ENCODE peak calls at places on chromosomes 2 and 18, in five cellular contexts. A is transverse colon, T is OCI-LY7, F is kidney, I is lower lobe of right lung. W is an unnamed sample.

GRCh38 chr2:172102159-172102857 is 392 bp downstream of the DLX2 start:
- DNase-seq in A (no peak), T (no peak), F (peak), I (no peak), W (peak)

GRCh38 chr18:57998461-57998860 is 45.6 kb upstream of the NEDD4L start:
- DNase-seq in A (no peak), T (no peak), F (no peak), I (no peak), W (no peak)

GRCh38 chr2:66110071-66110470 is 324.9 kb upstream of the MEIS1 start:
- DNase-seq in A (no peak), T (no peak), F (no peak), I (no peak), W (no peak)

GRCh38 chr2:227853204-227853629 is 18.2 kb upstream of the DAW1 start:
- DNase-seq in A (no peak), T (no peak), F (no peak), I (no peak), W (no peak)

GRCh38 chr2:120825370-120826259 is 89.9 kb downstream of the GLI2 start:
- DNase-seq in A (peak), T (no peak), F (peak), I (peak), W (no peak)

GRCh38 chr2:230137902-230138539 is 69.3 kb upstream of the SLC16A14 start:
- DNase-seq in A (no peak), T (peak), F (no peak), I (no peak), W (no peak)

GRCh38 chr2:106012591-106013347 is 181.3 kb downstream of the UXS1 start:
- DNase-seq in A (no peak), T (no peak), F (no peak), I (no peak), W (no peak)

GRCh38 chr2:95158891-95159619 is 593 bp downstream of the ZNF514 start:
- DNase-seq in A (peak), T (peak), F (peak), I (peak), W (no peak)

GRCh38 chr2:37688771-37689468 is 17.5 kb upstream of the CDC42EP3 start:
- DNase-seq in A (no peak), T (no peak), F (no peak), I (no peak), W (no peak)

GRCh38 chr18:28510210-28510609 is 333.3 kb upstream of the CDH2 start:
- DNase-seq in A (no peak), T (no peak), F (no peak), I (no peak), W (no peak)

GRCh38 chr2:73075477-73076373 is 4.2 kb upstream of the SFXN5 start:
- DNase-seq in A (no peak), T (no peak), F (peak), I (no peak), W (no peak)

GRCh38 chr18:23207191-23207955 is 72.1 kb downstream of the CABLES1 start:
- DNase-seq in A (no peak), T (peak), F (no peak), I (no peak), W (no peak)

GRCh38 chr2:8800821-8801220 is 36.6 kb downstream of the KIDINS220 start:
- DNase-seq in A (no peak), T (no peak), F (no peak), I (no peak), W (no peak)

GRCh38 chr2:48954935-48955334 is 199.4 kb downstream of the FSHR start:
- DNase-seq in A (no peak), T (no peak), F (no peak), I (no peak), W (no peak)

GRCh38 chr2:127737892-127738291 is 36.6 kb downstream of the SFT2D3 start:
- DNase-seq in A (no peak), T (no peak), F (no peak), I (no peak), W (no peak)

GRCh38 chr2:10028407-10028987 is 14.9 kb upstream of the KLF11 start:
- DNase-seq in A (no peak), T (peak), F (peak), I (no peak), W (no peak)

GRCh38 chr2:16508061-16508851 is 157.4 kb downstream of the CYRIA start:
- DNase-seq in A (peak), T (no peak), F (peak), I (peak), W (no peak)

GRCh38 chr2:762646-763045 is 85.4 kb upstream of the TMEM18 start:
- DNase-seq in A (no peak), T (no peak), F (no peak), I (no peak), W (no peak)

GRCh38 chr2:124983595-124983994 is 958.5 kb downstream of the CNTNAP5 start:
- DNase-seq in A (no peak), T (no peak), F (no peak), I (no peak), W (no peak)

GRCh38 chr2:223203971-223204370 is 152.0 kb downstream of the KCNE4 start:
- DNase-seq in A (no peak), T (no peak), F (no peak), I (no peak), W (no peak)

GRCh38 chr18:28127763-28128737 is 48.9 kb downstream of the CDH2 start:
- DNase-seq in A (no peak), T (no peak), F (no peak), I (no peak), W (no peak)

GRCh38 chr2:51717318-51717717 is 685.4 kb upstream of the NRXN1 start:
- DNase-seq in A (no peak), T (no peak), F (no peak), I (no peak), W (no peak)

DNA sequence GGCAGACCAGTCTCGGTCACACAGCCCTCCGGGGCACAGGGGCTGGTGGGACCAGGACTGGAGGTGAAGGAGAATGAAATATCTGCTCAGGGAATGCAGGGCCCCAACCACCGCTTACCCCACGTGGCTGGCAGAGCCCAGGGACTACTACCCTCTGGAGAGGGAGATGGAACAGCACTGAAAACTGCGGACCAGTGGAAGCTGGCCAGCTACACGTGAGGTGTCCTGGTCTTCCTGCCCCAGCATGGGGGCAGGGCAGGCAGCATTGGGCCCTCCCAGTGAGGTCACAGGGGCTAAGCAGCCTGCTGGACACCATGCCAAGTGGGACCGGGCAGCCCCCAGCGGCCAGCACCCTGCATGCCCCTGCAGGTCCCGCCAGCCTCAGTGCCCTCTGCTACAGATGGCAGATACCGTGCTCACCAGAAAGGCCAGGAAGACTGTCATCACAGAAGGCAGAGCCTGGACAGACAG is 173.7 kb downstream of the HDAC4 start:
- DNase-seq in A (no peak), T (no peak), F (no peak), I (no peak), W (no peak)
- H3K27ac ChIP-seq in A (peak), T (no peak), F (no peak), I (peak), W (no peak)

DNA sequence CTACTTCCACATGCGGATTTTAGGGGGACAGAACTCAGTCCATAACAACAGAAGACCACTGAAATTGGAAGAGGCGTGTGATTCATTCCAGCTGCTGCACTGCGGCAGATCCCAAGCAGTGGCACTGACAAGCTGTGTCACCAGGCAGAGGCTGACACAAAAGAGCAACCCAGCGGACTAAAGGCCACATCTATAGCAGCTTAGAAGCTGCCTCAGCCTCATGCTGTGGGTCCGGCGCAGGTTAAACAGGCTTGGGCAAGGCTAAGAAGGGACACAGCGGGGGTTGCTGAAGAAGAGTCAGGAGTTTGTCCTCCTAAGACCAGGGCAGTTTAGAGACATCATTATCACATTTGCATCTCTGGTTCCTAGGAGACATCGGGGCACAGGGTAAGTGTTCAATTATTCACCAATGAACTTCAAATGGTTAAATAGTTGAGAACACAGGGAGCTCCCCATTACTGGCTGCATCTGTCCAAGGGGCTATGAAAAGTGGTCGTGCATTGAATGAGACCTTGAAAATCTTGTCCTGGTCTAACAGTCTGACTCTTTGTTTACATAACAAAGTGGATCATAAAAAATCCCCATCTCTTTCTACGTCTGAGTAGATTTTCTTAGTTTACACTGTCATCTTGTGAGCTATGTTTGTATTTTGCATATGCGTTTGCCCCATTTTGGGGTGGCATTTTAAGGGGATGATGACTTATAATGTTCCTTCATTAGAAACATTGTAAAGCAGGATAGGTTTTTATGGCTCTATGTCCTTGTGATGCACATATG is 162.3 kb upstream of the TRIB2 start:
- DNase-seq in A (no peak), T (no peak), F (no peak), I (no peak), W (no peak)
- H3K27ac ChIP-seq in A (no peak), T (no peak), F (peak), I (no peak), W (no peak)

DNA sequence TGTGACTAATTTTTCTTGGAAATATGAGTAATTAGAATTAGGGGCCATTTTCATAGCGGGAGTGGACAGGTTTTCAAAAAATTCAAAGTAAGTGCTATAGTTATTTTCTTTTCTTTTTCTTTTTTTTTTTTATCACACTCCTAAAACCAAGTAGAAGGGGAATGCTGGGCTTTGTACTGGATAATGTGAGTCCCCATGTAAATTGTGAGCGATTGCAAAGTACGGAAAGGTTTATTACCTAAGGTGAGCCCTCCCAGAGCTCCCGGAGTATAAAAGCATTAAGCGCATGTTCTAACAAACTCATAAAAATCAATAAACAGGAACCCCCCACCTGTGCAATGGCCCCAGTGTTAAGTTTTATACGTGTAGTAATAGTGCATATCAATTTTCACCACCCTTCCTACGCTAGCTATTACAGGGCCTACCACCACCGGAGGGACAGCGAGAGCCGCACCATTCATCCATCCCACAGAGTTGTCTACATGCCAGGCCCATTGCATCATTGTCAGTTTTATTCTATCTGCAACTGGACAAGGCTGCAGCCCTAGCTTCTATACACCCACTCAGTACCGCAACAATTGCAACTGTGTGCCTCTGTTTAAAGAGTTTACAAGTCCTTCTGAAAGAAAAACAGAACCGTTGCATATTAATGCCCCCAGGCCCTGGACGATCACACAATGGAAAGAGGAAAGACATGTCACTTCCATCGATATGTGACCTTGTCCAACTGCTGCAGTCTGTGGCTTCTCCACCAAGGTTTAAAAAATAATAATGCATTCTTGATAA is 58.7 kb downstream of the ZEB2 start:
- DNase-seq in A (peak), T (no peak), F (peak), I (no peak), W (no peak)
- H3K27ac ChIP-seq in A (peak), T (no peak), F (no peak), I (no peak), W (no peak)

GRCh38 chr2:158184556-158185343 is 83.1 kb downstream of the UPP2 start:
- DNase-seq in A (no peak), T (no peak), F (no peak), I (no peak), W (no peak)

GRCh38 chr2:158181171-158181570 is 79.5 kb downstream of the UPP2 start:
- DNase-seq in A (no peak), T (no peak), F (no peak), I (no peak), W (no peak)

GRCh38 chr2:158179660-158180059 is 78.0 kb downstream of the UPP2 start:
- DNase-seq in A (no peak), T (peak), F (no peak), I (no peak), W (no peak)

GRCh38 chr2:158184001-158184400 is 82.3 kb downstream of the UPP2 start:
- DNase-seq in A (no peak), T (no peak), F (no peak), I (no peak), W (no peak)

GRCh38 chr2:158182681-158183350 is 81.1 kb downstream of the UPP2 start:
- DNase-seq in A (no peak), T (no peak), F (no peak), I (no peak), W (no peak)
- H3K27ac ChIP-seq in A (no peak), T (no peak), F (peak), I (no peak), W (no peak)

W was measured in CD4-positive, alpha-beta memory T cell.